ENCODE peak calls at places on chromosomes 5 and 9, in four cellular contexts. L is heart left ventricle, Q is HCT116, A is lower lobe of right lung. O is an unnamed sample.

GRCh38 chr5:136296846-136297245 is 68.5 kb downstream of the TRPC7 start:
- DNase-seq in Q (no peak), L (no peak), A (no peak), O (no peak)

GRCh38 chr9:104553261-104553660 is 15.7 kb upstream of the OR13C8 start:
- DNase-seq in L (no peak), A (no peak), Q (no peak), O (no peak)

GRCh38 chr9:95910023-95910706 is 34.7 kb downstream of the ERCC6L2 start:
- DNase-seq in L (no peak), A (no peak), Q (no peak), O (no peak)

GRCh38 chr5:78647838-78648358 is 674 bp downstream of the LHFPL2 start:
- DNase-seq in A (peak), Q (no peak), L (peak), O (no peak)

GRCh38 chr5:170631471-170632195 is 127.8 kb downstream of the KCNIP1 start:
- DNase-seq in Q (peak), A (no peak), L (peak), O (peak)

GRCh38 chr5:84524491-84524890 is 139.8 kb upstream of the EDIL3 start:
- DNase-seq in A (no peak), Q (no peak), L (no peak), O (no peak)

GRCh38 chr5:43691893-43692292 is 88.9 kb downstream of the NNT start:
- DNase-seq in A (no peak), Q (no peak), L (no peak), O (no peak)

GRCh38 chr9:35495984-35496383 is 6.1 kb downstream of the RUSC2 start:
- DNase-seq in A (no peak), L (no peak), Q (no peak), O (no peak)

GRCh38 chr9:94920439-94920951 is 194.0 kb downstream of the AOPEP start:
- DNase-seq in A (peak), L (peak), Q (no peak), O (peak)

GRCh38 chr5:66666778-66667177 is 70.6 kb downstream of the MAST4 start:
- DNase-seq in A (peak), Q (no peak), L (no peak), O (no peak)

GRCh38 chr9:129979346-129979745 is 63.6 kb downstream of the FNBP1 start:
- DNase-seq in Q (no peak), A (no peak), L (no peak), O (no peak)

GRCh38 chr5:139820130-139820529 is 24.5 kb downstream of the PSD2 start:
- DNase-seq in L (no peak), A (no peak), Q (no peak), O (no peak)

GRCh38 chr5:81165493-81166119 is 67.5 kb upstream of the CKMT2 start:
- DNase-seq in A (peak), Q (peak), L (peak), O (peak)

GRCh38 chr9:113973963-113974413 is 97.9 kb downstream of the ZNF618 start:
- DNase-seq in Q (no peak), L (no peak), A (no peak), O (no peak)

GRCh38 chr5:148697177-148697820 is 43.0 kb upstream of the HTR4 start:
- DNase-seq in L (no peak), Q (no peak), A (no peak), O (no peak)

GRCh38 chr5:92599217-92599810 is 981.7 kb downstream of the NR2F1-AS1 start:
- DNase-seq in Q (no peak), A (no peak), L (no peak), O (no peak)

GRCh38 chr9:132040808-132041207 is 38.9 kb downstream of the MED27 start:
- DNase-seq in L (no peak), Q (no peak), A (no peak), O (no peak)

GRCh38 chr5:72363146-72363802 is 43.1 kb downstream of the PTCD2 start:
- DNase-seq in Q (peak), L (no peak), A (no peak), O (no peak)

GRCh38 chr5:95712347-95712958 is 18.7 kb upstream of the RHOBTB3 start:
- DNase-seq in A (no peak), Q (peak), L (no peak), O (no peak)

GRCh38 chr9:123382659-123383511 is 26.9 kb downstream of the CRB2 start:
- DNase-seq in A (no peak), L (no peak), Q (no peak), O (no peak)

GRCh38 chr9:137745541-137745991 is 126.8 kb downstream of the EHMT1 start:
- DNase-seq in A (no peak), Q (peak), L (no peak), O (no peak)

GRCh38 chr5:166165600-166165999 is 2125.8 kb upstream of the WWC1 start:
- DNase-seq in A (no peak), L (no peak), Q (no peak), O (peak)

GRCh38 chr5:157714480-157714879 is 16.7 kb upstream of the THG1L start:
- DNase-seq in Q (no peak), L (no peak), A (no peak), O (no peak)

GRCh38 chr5:157710887-157711286 is 20.3 kb upstream of the THG1L start:
- DNase-seq in L (no peak), Q (no peak), A (no peak), O (no peak)

GRCh38 chr5:157718529-157718928 is 12.7 kb upstream of the THG1L start:
- DNase-seq in Q (peak), L (no peak), A (no peak), O (no peak)

GRCh38 chr5:157710431-157710830 is 20.8 kb upstream of the THG1L start:
- DNase-seq in L (no peak), Q (no peak), A (no peak), O (no peak)

DNA sequence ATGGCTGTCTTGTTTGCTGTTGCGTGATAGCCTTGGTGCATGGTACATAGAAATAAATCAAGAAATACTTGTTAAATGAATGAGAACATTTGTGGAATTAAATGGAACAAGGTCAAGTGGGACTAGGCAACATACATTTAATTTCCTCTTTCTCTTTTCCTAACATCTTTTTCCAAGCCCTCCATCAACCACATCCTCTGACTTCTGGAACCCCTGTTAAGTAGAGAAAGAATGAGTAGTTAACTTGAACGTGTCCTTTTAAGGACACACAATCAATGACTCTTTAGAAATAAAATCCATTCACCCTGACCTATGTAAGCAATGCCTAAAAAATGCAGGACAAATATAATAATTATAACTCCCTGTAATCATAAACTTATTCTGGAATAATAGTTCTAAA is 17.2 kb upstream of the THG1L start:
- DNase-seq in Q (no peak), A (no peak), L (no peak), O (no peak)
- TF ChIP-seq CTCF in Q (no peak), A (no peak), L (no peak), O (no peak)

DNA sequence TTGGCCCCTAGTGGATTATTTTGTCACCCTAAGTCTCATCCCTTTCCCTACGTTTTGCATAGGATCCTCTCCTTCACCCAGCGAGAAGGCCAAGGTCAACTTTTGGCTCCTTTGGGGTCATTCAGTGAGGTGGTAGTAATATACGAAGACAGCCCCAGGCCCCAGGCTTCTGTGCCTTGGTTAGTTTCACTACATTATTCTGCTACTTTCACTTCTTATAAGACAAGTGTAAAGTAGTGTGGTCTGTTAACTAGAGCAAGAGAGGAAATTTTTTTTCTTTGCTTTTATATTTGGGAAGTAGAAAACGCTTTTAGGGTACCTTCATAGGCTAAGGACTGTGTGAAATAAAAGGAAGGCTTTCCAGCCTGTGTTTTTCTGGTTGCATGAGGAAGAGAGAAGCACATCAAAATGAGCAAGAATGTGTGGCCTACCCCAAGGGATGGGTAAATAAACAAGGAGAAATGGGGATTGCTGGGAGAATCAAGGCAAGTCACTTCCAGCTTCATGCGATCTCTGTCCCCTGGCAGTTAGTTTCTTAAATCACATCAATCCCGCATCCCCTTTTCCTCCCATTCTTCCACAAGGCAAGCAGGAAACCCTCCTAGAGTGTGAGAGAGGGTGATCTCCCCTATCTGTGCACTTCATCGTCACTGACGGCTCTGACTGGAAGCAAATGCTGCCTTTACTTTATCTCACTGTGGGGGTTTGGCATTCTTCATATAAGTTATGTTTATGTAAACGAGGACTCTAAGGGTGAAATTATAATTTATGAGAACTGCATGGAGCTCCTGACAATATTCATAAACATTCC is 676.9 kb upstream of the WWC1 start:
- DNase-seq in A (no peak), Q (no peak), L (no peak), O (peak)
- TF ChIP-seq CTCF in A (no peak), Q (no peak), L (no peak), O (no peak)

DNA sequence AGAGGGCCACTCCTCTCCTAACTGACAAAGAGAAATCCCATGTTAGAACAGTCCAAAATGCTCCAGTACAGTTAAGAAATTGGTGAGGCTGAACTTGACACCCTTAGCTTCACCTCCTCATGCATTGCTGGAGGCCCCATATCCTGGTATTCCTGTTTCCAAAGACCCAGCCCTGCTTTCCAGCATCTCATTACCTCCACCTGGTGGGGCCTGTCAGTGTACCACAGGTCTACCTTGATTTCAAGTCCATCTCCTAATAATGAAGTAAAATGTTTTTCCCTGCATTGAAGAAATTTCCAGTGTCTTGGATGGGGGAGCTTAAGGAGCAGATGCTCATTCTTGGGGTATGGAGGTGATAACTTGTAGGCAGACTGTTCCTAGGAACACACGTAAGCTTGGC is 70.6 kb upstream of the S1PR3 start:
- DNase-seq in A (no peak), Q (no peak), L (no peak), O (no peak)
- TF ChIP-seq CTCF in A (no peak), Q (peak), L (no peak), O (no peak)

GRCh38 chr5:109411627-109412026 is 1.9 kb upstream of the PJA2 start:
- DNase-seq in A (no peak), Q (peak), L (no peak), O (no peak)

GRCh38 chr5:109412981-109413402 is 3.2 kb upstream of the PJA2 start:
- DNase-seq in A (no peak), Q (no peak), L (no peak), O (no peak)

GRCh38 chr5:109410389-109411174 is 808 bp upstream of the PJA2 start:
- DNase-seq in L (peak), A (peak), Q (peak), O (peak)

GRCh38 chr5:109411175-109411514 is 1.4 kb upstream of the PJA2 start:
- DNase-seq in Q (no peak), A (no peak), L (no peak), O (no peak)

GRCh38 chr5:109413463-109413862 is 3.7 kb upstream of the PJA2 start:
- DNase-seq in A (no peak), L (peak), Q (no peak), O (no peak)
- TF ChIP-seq CTCF in A (no peak), L (no peak), Q (no peak), O (no peak)

GRCh38 chr9:134059188-134059641 is 8.6 kb downstream of the BRD3 start:
- DNase-seq in L (no peak), Q (no peak), A (no peak), O (no peak)
- TF ChIP-seq CTCF in L (no peak), Q (no peak), A (no peak), O (no peak)

GRCh38 chr5:147575598-147575997 is 65.7 kb upstream of the DPYSL3 start:
- DNase-seq in L (no peak), A (no peak), Q (no peak), O (no peak)

GRCh38 chr5:147578228-147579024 is 68.6 kb upstream of the DPYSL3 start:
- DNase-seq in Q (peak), L (no peak), A (no peak), O (peak)

GRCh38 chr5:147573171-147573570 is 63.3 kb upstream of the DPYSL3 start:
- DNase-seq in A (no peak), L (no peak), Q (no peak), O (no peak)

GRCh38 chr5:147576646-147577535 is 67.0 kb upstream of the DPYSL3 start:
- DNase-seq in L (peak), A (peak), Q (no peak), O (peak)
- TF ChIP-seq CTCF in L (peak), A (peak), Q (peak), O (peak)

GRCh38 chr9:38441347-38442085 is 17.3 kb upstream of the IGFBPL1 start:
- DNase-seq in L (no peak), A (no peak), Q (no peak), O (no peak)
- TF ChIP-seq CTCF in L (no peak), A (no peak), Q (no peak), O (no peak)

GRCh38 chr5:525916-526315 is 1.7 kb upstream of the SLC9A3 start:
- DNase-seq in A (peak), L (peak), Q (no peak), O (no peak)

GRCh38 chr5:523658-524441 is 399 bp downstream of the SLC9A3 start:
- DNase-seq in A (no peak), L (no peak), Q (no peak), O (peak)

GRCh38 chr5:526456-527088 is 2.3 kb upstream of the SLC9A3 start:
- DNase-seq in L (peak), A (peak), Q (no peak), O (no peak)

GRCh38 chr5:524442-525163 is at the start of gene SLC9A3:
- DNase-seq in A (no peak), Q (no peak), L (no peak), O (no peak)

DNA sequence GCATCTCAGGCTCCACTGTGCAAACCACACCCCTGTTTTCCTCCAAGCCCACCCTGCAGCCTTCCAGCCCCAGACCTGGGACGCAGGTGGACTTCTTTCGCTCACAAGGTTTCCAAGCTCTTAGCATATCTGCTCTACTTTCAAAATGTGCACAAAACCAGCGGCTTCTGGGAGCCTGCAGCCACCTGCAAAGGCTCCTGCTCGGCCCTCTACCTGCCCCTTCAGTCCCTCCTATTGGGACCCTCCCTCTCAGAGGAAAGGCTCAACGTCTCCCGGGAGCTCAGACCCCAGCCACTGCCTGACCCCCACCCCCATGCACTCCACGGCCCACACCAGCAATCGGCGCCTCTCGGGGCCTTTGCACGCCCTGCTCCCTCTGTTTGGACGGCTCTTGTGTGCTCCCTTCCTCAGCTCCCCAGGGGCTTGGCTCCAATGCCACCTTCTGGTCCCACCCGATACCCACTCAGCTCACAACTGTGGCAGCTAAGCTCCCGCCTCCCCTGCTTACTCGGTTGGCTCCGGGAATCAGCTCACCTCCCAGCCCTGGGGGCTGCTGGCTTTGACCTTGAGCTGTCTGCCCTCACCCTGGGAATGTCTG is 1.0 kb upstream of the SLC9A3 start:
- DNase-seq in A (peak), L (no peak), Q (no peak), O (no peak)
- TF ChIP-seq CTCF in A (no peak), L (no peak), Q (no peak), O (no peak)

DNA sequence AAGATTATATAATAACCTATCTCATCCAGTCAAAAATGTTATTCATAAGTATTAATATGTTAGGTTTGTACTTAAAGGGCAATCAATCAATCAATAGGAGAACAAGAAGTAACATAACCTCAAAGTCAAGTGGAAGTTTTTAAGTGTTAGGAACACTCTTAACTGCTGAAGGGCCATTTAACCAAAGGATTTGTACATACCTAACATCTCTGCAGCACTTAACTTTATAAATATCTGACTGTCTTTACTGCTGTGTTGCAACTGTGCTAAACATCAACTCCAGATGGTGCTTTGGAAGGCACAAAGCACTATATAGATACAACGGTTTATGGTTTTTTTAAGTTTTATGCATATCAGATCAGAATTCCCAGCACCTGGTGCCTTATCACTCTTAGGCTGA is 604.9 kb upstream of the PTGER4 start:
- DNase-seq in A (no peak), L (no peak), Q (no peak), O (no peak)
- TF ChIP-seq CTCF in A (no peak), L (no peak), Q (no peak), O (no peak)